ENCODE peak calls at places on chromosome 15, in seven cellular contexts. One of them, this sample, is unnamed.

GRCh38 chr15:63506537-63507035 is 2.2 kb downstream of the USP3 start:
- DNase-seq in HTR-8/SVneo: no peak
- DNase-seq in nucleus accumbens: no peak
- DNase-seq in GM12892: no peak
- DNase-seq in NCI-H2029 treated with DMSO at 0.1 percent for 48 hours: no peak
- DNase-seq in uterus: no peak
- DNase-seq in activated naive CD4-positive, alpha-beta T cell treated with Interleukin-2 at 50 U/mL for 16 hours: no peak
- DNase-seq in this sample: no peak

GRCh38 chr15:71189723-71190122 is 74.5 kb downstream of the THSD4 start:
- DNase-seq in HTR-8/SVneo: no peak
- DNase-seq in nucleus accumbens: no peak
- DNase-seq in GM12892: no peak
- DNase-seq in NCI-H2029 treated with DMSO at 0.1 percent for 48 hours: no peak
- DNase-seq in uterus: no peak
- DNase-seq in activated naive CD4-positive, alpha-beta T cell treated with Interleukin-2 at 50 U/mL for 16 hours: no peak
- DNase-seq in this sample: no peak

GRCh38 chr15:60351066-60351465 is 46.7 kb downstream of the ANXA2 start:
- DNase-seq in HTR-8/SVneo: no peak
- DNase-seq in nucleus accumbens: no peak
- DNase-seq in GM12892: no peak
- DNase-seq in NCI-H2029 treated with DMSO at 0.1 percent for 48 hours: peak
- DNase-seq in uterus: no peak
- DNase-seq in activated naive CD4-positive, alpha-beta T cell treated with Interleukin-2 at 50 U/mL for 16 hours: no peak
- DNase-seq in this sample: no peak

GRCh38 chr15:38547255-38547997 is 17.2 kb downstream of the RASGRP1 start:
- DNase-seq in HTR-8/SVneo: no peak
- DNase-seq in nucleus accumbens: no peak
- DNase-seq in GM12892: no peak
- DNase-seq in NCI-H2029 treated with DMSO at 0.1 percent for 48 hours: no peak
- DNase-seq in uterus: no peak
- DNase-seq in activated naive CD4-positive, alpha-beta T cell treated with Interleukin-2 at 50 U/mL for 16 hours: no peak
- DNase-seq in this sample: no peak

GRCh38 chr15:69017978-69018377 is 3.5 kb downstream of the NOX5 start:
- DNase-seq in HTR-8/SVneo: no peak
- DNase-seq in nucleus accumbens: no peak
- DNase-seq in GM12892: no peak
- DNase-seq in NCI-H2029 treated with DMSO at 0.1 percent for 48 hours: no peak
- DNase-seq in uterus: no peak
- DNase-seq in activated naive CD4-positive, alpha-beta T cell treated with Interleukin-2 at 50 U/mL for 16 hours: no peak
- DNase-seq in this sample: no peak

GRCh38 chr15:49134683-49135341 is 20.6 kb downstream of the COPS2 start:
- DNase-seq in HTR-8/SVneo: no peak
- DNase-seq in nucleus accumbens: no peak
- DNase-seq in GM12892: no peak
- DNase-seq in NCI-H2029 treated with DMSO at 0.1 percent for 48 hours: no peak
- DNase-seq in uterus: no peak
- DNase-seq in activated naive CD4-positive, alpha-beta T cell treated with Interleukin-2 at 50 U/mL for 16 hours: no peak
- DNase-seq in this sample: no peak

GRCh38 chr15:39589815-39590644 is 9.2 kb downstream of the THBS1 start:
- DNase-seq in HTR-8/SVneo: no peak
- DNase-seq in nucleus accumbens: no peak
- DNase-seq in GM12892: no peak
- DNase-seq in NCI-H2029 treated with DMSO at 0.1 percent for 48 hours: no peak
- DNase-seq in uterus: no peak
- DNase-seq in activated naive CD4-positive, alpha-beta T cell treated with Interleukin-2 at 50 U/mL for 16 hours: no peak
- DNase-seq in this sample: no peak

GRCh38 chr15:70512772-70513362 is 250.5 kb downstream of the UACA start:
- DNase-seq in HTR-8/SVneo: peak
- DNase-seq in nucleus accumbens: no peak
- DNase-seq in GM12892: peak
- DNase-seq in NCI-H2029 treated with DMSO at 0.1 percent for 48 hours: no peak
- DNase-seq in uterus: no peak
- DNase-seq in activated naive CD4-positive, alpha-beta T cell treated with Interleukin-2 at 50 U/mL for 16 hours: peak
- DNase-seq in this sample: no peak

GRCh38 chr15:31100738-31101137 is 787 bp downstream of the TRPM1 start:
- DNase-seq in HTR-8/SVneo: no peak
- DNase-seq in nucleus accumbens: no peak
- DNase-seq in GM12892: no peak
- DNase-seq in NCI-H2029 treated with DMSO at 0.1 percent for 48 hours: no peak
- DNase-seq in uterus: no peak
- DNase-seq in activated naive CD4-positive, alpha-beta T cell treated with Interleukin-2 at 50 U/mL for 16 hours: no peak
- DNase-seq in this sample: peak

GRCh38 chr15:48553559-48553958 is 92.0 kb downstream of the FBN1 start:
- DNase-seq in HTR-8/SVneo: no peak
- DNase-seq in nucleus accumbens: no peak
- DNase-seq in GM12892: no peak
- DNase-seq in NCI-H2029 treated with DMSO at 0.1 percent for 48 hours: no peak
- DNase-seq in uterus: no peak
- DNase-seq in activated naive CD4-positive, alpha-beta T cell treated with Interleukin-2 at 50 U/mL for 16 hours: no peak
- DNase-seq in this sample: no peak

GRCh38 chr15:78103406-78104118 is 11.2 kb downstream of the SH2D7 start:
- DNase-seq in HTR-8/SVneo: no peak
- DNase-seq in nucleus accumbens: no peak
- DNase-seq in GM12892: peak
- DNase-seq in NCI-H2029 treated with DMSO at 0.1 percent for 48 hours: no peak
- DNase-seq in uterus: no peak
- DNase-seq in activated naive CD4-positive, alpha-beta T cell treated with Interleukin-2 at 50 U/mL for 16 hours: peak
- DNase-seq in this sample: no peak

This sample was measured in right atrium auricular region.